ENCODE peak calls at places on chromosome 17, in four cellular contexts. J is retina, V is KG1, R is progenitor cell of endocrine pancreas. C is an unnamed sample.
A peak's percentile ranks its signal among the peaks of the same experiment; 100 is the strongest.

GRCh38 chr17:83193336-83194188 is 114.2 kb downstream of the METRNL start:
- DNase-seq in V (peak; percentile 46), R (no peak), J (no peak), C (peak; percentile 6)

GRCh38 chr17:28716740-28717577 is 709 bp downstream of the RAB34 start:
- DNase-seq in R (peak; percentile 26), J (peak; percentile 74), V (no peak), C (no peak)

GRCh38 chr17:412211-413015 is 59.8 kb upstream of the RPH3AL start:
- DNase-seq in R (no peak), J (peak; percentile 50), V (peak; percentile 1), C (peak; percentile 71)

GRCh38 chr17:14405189-14405588 is 104.3 kb downstream of the HS3ST3B1 start:
- DNase-seq in J (no peak), V (no peak), R (no peak), C (no peak)

GRCh38 chr17:70128727-70129238 is 40.5 kb upstream of the KCNJ2 start:
- DNase-seq in R (no peak), J (no peak), V (no peak), C (no peak)

GRCh38 chr17:7445011-7445927 is at the start of gene CHRNB1:
- DNase-seq in J (peak; percentile 74), V (no peak), R (peak; percentile 73), C (no peak)

GRCh38 chr17:8151120-8151640 is 1.0 kb downstream of the PER1 start:
- DNase-seq in J (peak; percentile 94), V (peak; percentile 3), R (peak; percentile 47), C (no peak)

GRCh38 chr17:79201119-79201518 is 126.5 kb downstream of the ENGASE start:
- DNase-seq in R (no peak), J (no peak), V (no peak), C (no peak)